ENCODE peak calls at places on chromosome 16, in six cellular contexts. One of them, this sample, is unnamed.

GRCh38 chr16:15498427-15499175 is 64.2 kb downstream of the BMERB1 start:
- DNase-seq in T-helper 1 cell: no peak
- DNase-seq in stimulated activated CD4-positive, alpha-beta T cell treated with anti-CD3 and anti-CD28 coated beads, Interleukin-1b, Interleukin-23, amount 100 ng/mL, for 24 hours: no peak
- DNase-seq in ELF-1: no peak
- DNase-seq in naive thymus-derived CD4-positive, alpha-beta T cell: no peak
- DNase-seq in H54: no peak
- DNase-seq in this sample: no peak

GRCh38 chr16:53546988-53547391 is 44.0 kb upstream of the AKTIP start:
- DNase-seq in T-helper 1 cell: no peak
- DNase-seq in stimulated activated CD4-positive, alpha-beta T cell treated with anti-CD3 and anti-CD28 coated beads, Interleukin-1b, Interleukin-23, amount 100 ng/mL, for 24 hours: no peak
- DNase-seq in ELF-1: peak; percentile 82
- DNase-seq in naive thymus-derived CD4-positive, alpha-beta T cell: no peak
- DNase-seq in H54: no peak
- DNase-seq in this sample: no peak

GRCh38 chr16:57500578-57501111 is 14.4 kb upstream of the DOK4 start:
- DNase-seq in T-helper 1 cell: peak; percentile 26
- DNase-seq in stimulated activated CD4-positive, alpha-beta T cell treated with anti-CD3 and anti-CD28 coated beads, Interleukin-1b, Interleukin-23, amount 100 ng/mL, for 24 hours: no peak
- DNase-seq in ELF-1: peak; percentile 90
- DNase-seq in naive thymus-derived CD4-positive, alpha-beta T cell: no peak
- DNase-seq in H54: no peak
- DNase-seq in this sample: no peak

GRCh38 chr16:85390511-85391174 is 222.5 kb upstream of the GSE1 start:
- DNase-seq in T-helper 1 cell: no peak
- DNase-seq in stimulated activated CD4-positive, alpha-beta T cell treated with anti-CD3 and anti-CD28 coated beads, Interleukin-1b, Interleukin-23, amount 100 ng/mL, for 24 hours: no peak
- DNase-seq in ELF-1: no peak
- DNase-seq in naive thymus-derived CD4-positive, alpha-beta T cell: no peak
- DNase-seq in H54: peak; percentile 94
- DNase-seq in this sample: peak; percentile 98

GRCh38 chr16:54175552-54176375 is 110.8 kb downstream of the IRX3 start:
- DNase-seq in T-helper 1 cell: no peak
- DNase-seq in stimulated activated CD4-positive, alpha-beta T cell treated with anti-CD3 and anti-CD28 coated beads, Interleukin-1b, Interleukin-23, amount 100 ng/mL, for 24 hours: no peak
- DNase-seq in ELF-1: no peak
- DNase-seq in naive thymus-derived CD4-positive, alpha-beta T cell: no peak
- DNase-seq in H54: no peak
- DNase-seq in this sample: peak; percentile 6

GRCh38 chr16:50721549-50722409 is 20.1 kb upstream of the CYLD start:
- DNase-seq in T-helper 1 cell: no peak
- DNase-seq in stimulated activated CD4-positive, alpha-beta T cell treated with anti-CD3 and anti-CD28 coated beads, Interleukin-1b, Interleukin-23, amount 100 ng/mL, for 24 hours: no peak
- DNase-seq in ELF-1: no peak
- DNase-seq in naive thymus-derived CD4-positive, alpha-beta T cell: no peak
- DNase-seq in H54: no peak
- DNase-seq in this sample: no peak

GRCh38 chr16:81454044-81454443 is 9.4 kb downstream of the CMIP start:
- DNase-seq in T-helper 1 cell: no peak
- DNase-seq in stimulated activated CD4-positive, alpha-beta T cell treated with anti-CD3 and anti-CD28 coated beads, Interleukin-1b, Interleukin-23, amount 100 ng/mL, for 24 hours: no peak
- DNase-seq in ELF-1: no peak
- DNase-seq in naive thymus-derived CD4-positive, alpha-beta T cell: no peak
- DNase-seq in H54: no peak
- DNase-seq in this sample: no peak

GRCh38 chr16:71413341-71413740 is 28.5 kb downstream of the TLE7 start:
- DNase-seq in T-helper 1 cell: no peak
- DNase-seq in stimulated activated CD4-positive, alpha-beta T cell treated with anti-CD3 and anti-CD28 coated beads, Interleukin-1b, Interleukin-23, amount 100 ng/mL, for 24 hours: no peak
- DNase-seq in ELF-1: no peak
- DNase-seq in naive thymus-derived CD4-positive, alpha-beta T cell: no peak
- DNase-seq in H54: no peak
- DNase-seq in this sample: no peak

GRCh38 chr16:81263470-81264200 is 25.1 kb downstream of the BCO1 start:
- DNase-seq in T-helper 1 cell: no peak
- DNase-seq in stimulated activated CD4-positive, alpha-beta T cell treated with anti-CD3 and anti-CD28 coated beads, Interleukin-1b, Interleukin-23, amount 100 ng/mL, for 24 hours: no peak
- DNase-seq in ELF-1: no peak
- DNase-seq in naive thymus-derived CD4-positive, alpha-beta T cell: no peak
- DNase-seq in H54: no peak
- DNase-seq in this sample: no peak

GRCh38 chr16:49021136-49021535 is 260.5 kb downstream of the CBLN1 start:
- DNase-seq in T-helper 1 cell: no peak
- DNase-seq in stimulated activated CD4-positive, alpha-beta T cell treated with anti-CD3 and anti-CD28 coated beads, Interleukin-1b, Interleukin-23, amount 100 ng/mL, for 24 hours: no peak
- DNase-seq in ELF-1: no peak
- DNase-seq in naive thymus-derived CD4-positive, alpha-beta T cell: no peak
- DNase-seq in H54: no peak
- DNase-seq in this sample: peak; percentile 70

GRCh38 chr16:19722269-19722952 is 4.3 kb downstream of the IQCK start:
- DNase-seq in T-helper 1 cell: no peak
- DNase-seq in stimulated activated CD4-positive, alpha-beta T cell treated with anti-CD3 and anti-CD28 coated beads, Interleukin-1b, Interleukin-23, amount 100 ng/mL, for 24 hours: no peak
- DNase-seq in ELF-1: no peak
- DNase-seq in naive thymus-derived CD4-positive, alpha-beta T cell: no peak
- DNase-seq in H54: no peak
- DNase-seq in this sample: no peak

GRCh38 chr16:25012525-25012991 is 2.6 kb downstream of the ARHGAP17 start:
- DNase-seq in T-helper 1 cell: no peak
- DNase-seq in stimulated activated CD4-positive, alpha-beta T cell treated with anti-CD3 and anti-CD28 coated beads, Interleukin-1b, Interleukin-23, amount 100 ng/mL, for 24 hours: no peak
- DNase-seq in ELF-1: no peak
- DNase-seq in naive thymus-derived CD4-positive, alpha-beta T cell: no peak
- DNase-seq in H54: no peak
- DNase-seq in this sample: peak; percentile 92